ENCODE peak calls at places on chromosomes 7 and 10, in nine cellular contexts. One of them, this sample, is unnamed.

GRCh38 chr7:100793806-100794660 is 33.3 kb downstream of the EPHB4 start:
- DNase-seq in iris pigment epithelial cell: peak
- DNase-seq in endothelial cell of umbilical vein: peak
- DNase-seq in CD4-positive, alpha-beta T cell: no peak
- DNase-seq in fibroblast of the aortic adventitia: no peak
- DNase-seq in mucosa of descending colon: no peak
- DNase-seq in left cardiac atrium: no peak
- DNase-seq in activated naive CD4-positive, alpha-beta T cell treated with anti-CD3 and anti-CD28 coated beads for 36 hours: no peak
- DNase-seq in activated T-cell treated with anti-CD3 and anti-CD28 coated beads, Interleukin-2, amount 50 U/mL, for 72 hours: no peak
- DNase-seq in this sample: no peak

GRCh38 chr10:100184426-100185219 is 1.2 kb downstream of the ERLIN1 start:
- DNase-seq in iris pigment epithelial cell: no peak
- DNase-seq in endothelial cell of umbilical vein: peak
- DNase-seq in CD4-positive, alpha-beta T cell: no peak
- DNase-seq in fibroblast of the aortic adventitia: peak
- DNase-seq in mucosa of descending colon: no peak
- DNase-seq in left cardiac atrium: no peak
- DNase-seq in activated naive CD4-positive, alpha-beta T cell treated with anti-CD3 and anti-CD28 coated beads for 36 hours: peak
- DNase-seq in activated T-cell treated with anti-CD3 and anti-CD28 coated beads, Interleukin-2, amount 50 U/mL, for 72 hours: no peak
- DNase-seq in this sample: peak

GRCh38 chr7:45703911-45704682 is 129.9 kb downstream of the ADCY1 start:
- DNase-seq in iris pigment epithelial cell: no peak
- DNase-seq in endothelial cell of umbilical vein: no peak
- DNase-seq in CD4-positive, alpha-beta T cell: no peak
- DNase-seq in fibroblast of the aortic adventitia: no peak
- DNase-seq in mucosa of descending colon: peak
- DNase-seq in left cardiac atrium: no peak
- DNase-seq in activated naive CD4-positive, alpha-beta T cell treated with anti-CD3 and anti-CD28 coated beads for 36 hours: no peak
- DNase-seq in activated T-cell treated with anti-CD3 and anti-CD28 coated beads, Interleukin-2, amount 50 U/mL, for 72 hours: no peak
- DNase-seq in this sample: no peak

GRCh38 chr10:82529064-82529463 is 654.1 kb downstream of the NRG3 start:
- DNase-seq in iris pigment epithelial cell: no peak
- DNase-seq in endothelial cell of umbilical vein: no peak
- DNase-seq in CD4-positive, alpha-beta T cell: no peak
- DNase-seq in fibroblast of the aortic adventitia: no peak
- DNase-seq in mucosa of descending colon: no peak
- DNase-seq in left cardiac atrium: no peak
- DNase-seq in activated naive CD4-positive, alpha-beta T cell treated with anti-CD3 and anti-CD28 coated beads for 36 hours: no peak
- DNase-seq in activated T-cell treated with anti-CD3 and anti-CD28 coated beads, Interleukin-2, amount 50 U/mL, for 72 hours: no peak
- DNase-seq in this sample: no peak

GRCh38 chr7:134750083-134751062 is 29.1 kb upstream of the CALD1 start:
- DNase-seq in iris pigment epithelial cell: peak
- DNase-seq in endothelial cell of umbilical vein: peak
- DNase-seq in CD4-positive, alpha-beta T cell: peak
- DNase-seq in fibroblast of the aortic adventitia: peak
- DNase-seq in mucosa of descending colon: no peak
- DNase-seq in left cardiac atrium: peak
- DNase-seq in activated naive CD4-positive, alpha-beta T cell treated with anti-CD3 and anti-CD28 coated beads for 36 hours: peak
- DNase-seq in activated T-cell treated with anti-CD3 and anti-CD28 coated beads, Interleukin-2, amount 50 U/mL, for 72 hours: peak
- DNase-seq in this sample: no peak

GRCh38 chr7:66694286-66694685 is 46.2 kb upstream of the RABGEF1 start:
- DNase-seq in iris pigment epithelial cell: no peak
- DNase-seq in endothelial cell of umbilical vein: no peak
- DNase-seq in CD4-positive, alpha-beta T cell: no peak
- DNase-seq in fibroblast of the aortic adventitia: no peak
- DNase-seq in mucosa of descending colon: no peak
- DNase-seq in left cardiac atrium: no peak
- DNase-seq in activated naive CD4-positive, alpha-beta T cell treated with anti-CD3 and anti-CD28 coated beads for 36 hours: no peak
- DNase-seq in activated T-cell treated with anti-CD3 and anti-CD28 coated beads, Interleukin-2, amount 50 U/mL, for 72 hours: no peak
- DNase-seq in this sample: no peak

GRCh38 chr7:9307131-9307530 is 873.7 kb downstream of the NXPH1 start:
- DNase-seq in iris pigment epithelial cell: peak
- DNase-seq in endothelial cell of umbilical vein: no peak
- DNase-seq in CD4-positive, alpha-beta T cell: no peak
- DNase-seq in fibroblast of the aortic adventitia: no peak
- DNase-seq in mucosa of descending colon: no peak
- DNase-seq in left cardiac atrium: no peak
- DNase-seq in activated naive CD4-positive, alpha-beta T cell treated with anti-CD3 and anti-CD28 coated beads for 36 hours: no peak
- DNase-seq in activated T-cell treated with anti-CD3 and anti-CD28 coated beads, Interleukin-2, amount 50 U/mL, for 72 hours: no peak
- DNase-seq in this sample: no peak

GRCh38 chr10:104329754-104330153 is 8.5 kb downstream of the ITPRIP start:
- DNase-seq in iris pigment epithelial cell: peak
- DNase-seq in endothelial cell of umbilical vein: no peak
- DNase-seq in CD4-positive, alpha-beta T cell: no peak
- DNase-seq in fibroblast of the aortic adventitia: peak
- DNase-seq in mucosa of descending colon: no peak
- DNase-seq in left cardiac atrium: no peak
- DNase-seq in activated naive CD4-positive, alpha-beta T cell treated with anti-CD3 and anti-CD28 coated beads for 36 hours: no peak
- DNase-seq in activated T-cell treated with anti-CD3 and anti-CD28 coated beads, Interleukin-2, amount 50 U/mL, for 72 hours: no peak
- DNase-seq in this sample: peak

GRCh38 chr10:86203162-86203905 is 163.3 kb downstream of the GRID1 start:
- DNase-seq in iris pigment epithelial cell: peak
- DNase-seq in endothelial cell of umbilical vein: no peak
- DNase-seq in CD4-positive, alpha-beta T cell: no peak
- DNase-seq in fibroblast of the aortic adventitia: peak
- DNase-seq in mucosa of descending colon: no peak
- DNase-seq in left cardiac atrium: no peak
- DNase-seq in activated naive CD4-positive, alpha-beta T cell treated with anti-CD3 and anti-CD28 coated beads for 36 hours: peak
- DNase-seq in activated T-cell treated with anti-CD3 and anti-CD28 coated beads, Interleukin-2, amount 50 U/mL, for 72 hours: peak
- DNase-seq in this sample: peak

GRCh38 chr7:104982308-104982755 is 31.7 kb upstream of the KMT2E start:
- DNase-seq in iris pigment epithelial cell: no peak
- DNase-seq in endothelial cell of umbilical vein: no peak
- DNase-seq in CD4-positive, alpha-beta T cell: no peak
- DNase-seq in fibroblast of the aortic adventitia: peak
- DNase-seq in mucosa of descending colon: no peak
- DNase-seq in left cardiac atrium: no peak
- DNase-seq in activated naive CD4-positive, alpha-beta T cell treated with anti-CD3 and anti-CD28 coated beads for 36 hours: no peak
- DNase-seq in activated T-cell treated with anti-CD3 and anti-CD28 coated beads, Interleukin-2, amount 50 U/mL, for 72 hours: no peak
- DNase-seq in this sample: no peak

GRCh38 chr7:42574693-42575084 is 337.2 kb downstream of the C7orf25 start:
- DNase-seq in iris pigment epithelial cell: no peak
- DNase-seq in endothelial cell of umbilical vein: no peak
- DNase-seq in CD4-positive, alpha-beta T cell: no peak
- DNase-seq in fibroblast of the aortic adventitia: peak
- DNase-seq in mucosa of descending colon: no peak
- DNase-seq in left cardiac atrium: no peak
- DNase-seq in activated naive CD4-positive, alpha-beta T cell treated with anti-CD3 and anti-CD28 coated beads for 36 hours: no peak
- DNase-seq in activated T-cell treated with anti-CD3 and anti-CD28 coated beads, Interleukin-2, amount 50 U/mL, for 72 hours: no peak
- DNase-seq in this sample: no peak

GRCh38 chr10:24341371-24341770 is 132.4 kb downstream of the KIAA1217 start:
- DNase-seq in iris pigment epithelial cell: no peak
- DNase-seq in endothelial cell of umbilical vein: no peak
- DNase-seq in CD4-positive, alpha-beta T cell: no peak
- DNase-seq in fibroblast of the aortic adventitia: peak
- DNase-seq in mucosa of descending colon: no peak
- DNase-seq in left cardiac atrium: no peak
- DNase-seq in activated naive CD4-positive, alpha-beta T cell treated with anti-CD3 and anti-CD28 coated beads for 36 hours: no peak
- DNase-seq in activated T-cell treated with anti-CD3 and anti-CD28 coated beads, Interleukin-2, amount 50 U/mL, for 72 hours: no peak
- DNase-seq in this sample: no peak

GRCh38 chr10:123993534-123994416 is 99.6 kb downstream of the CHST15 start:
- DNase-seq in iris pigment epithelial cell: no peak
- DNase-seq in endothelial cell of umbilical vein: no peak
- DNase-seq in CD4-positive, alpha-beta T cell: no peak
- DNase-seq in fibroblast of the aortic adventitia: no peak
- DNase-seq in mucosa of descending colon: no peak
- DNase-seq in left cardiac atrium: no peak
- DNase-seq in activated naive CD4-positive, alpha-beta T cell treated with anti-CD3 and anti-CD28 coated beads for 36 hours: no peak
- DNase-seq in activated T-cell treated with anti-CD3 and anti-CD28 coated beads, Interleukin-2, amount 50 U/mL, for 72 hours: no peak
- DNase-seq in this sample: no peak

GRCh38 chr10:60282771-60283353 is 106.8 kb downstream of the ANK3 start:
- DNase-seq in iris pigment epithelial cell: peak
- DNase-seq in endothelial cell of umbilical vein: peak
- DNase-seq in CD4-positive, alpha-beta T cell: no peak
- DNase-seq in fibroblast of the aortic adventitia: peak
- DNase-seq in mucosa of descending colon: no peak
- DNase-seq in left cardiac atrium: no peak
- DNase-seq in activated naive CD4-positive, alpha-beta T cell treated with anti-CD3 and anti-CD28 coated beads for 36 hours: no peak
- DNase-seq in activated T-cell treated with anti-CD3 and anti-CD28 coated beads, Interleukin-2, amount 50 U/mL, for 72 hours: no peak
- DNase-seq in this sample: no peak

GRCh38 chr7:151381083-151381332 is 28.8 kb downstream of the WDR86 start:
- DNase-seq in iris pigment epithelial cell: no peak
- DNase-seq in endothelial cell of umbilical vein: no peak
- DNase-seq in CD4-positive, alpha-beta T cell: no peak
- DNase-seq in fibroblast of the aortic adventitia: no peak
- DNase-seq in mucosa of descending colon: no peak
- DNase-seq in left cardiac atrium: no peak
- DNase-seq in activated naive CD4-positive, alpha-beta T cell treated with anti-CD3 and anti-CD28 coated beads for 36 hours: no peak
- DNase-seq in activated T-cell treated with anti-CD3 and anti-CD28 coated beads, Interleukin-2, amount 50 U/mL, for 72 hours: no peak
- DNase-seq in this sample: no peak

GRCh38 chr10:44051584-44052385 is 333.1 kb downstream of the CXCL12 start:
- DNase-seq in iris pigment epithelial cell: peak
- DNase-seq in endothelial cell of umbilical vein: no peak
- DNase-seq in CD4-positive, alpha-beta T cell: no peak
- DNase-seq in fibroblast of the aortic adventitia: peak
- DNase-seq in mucosa of descending colon: no peak
- DNase-seq in left cardiac atrium: no peak
- DNase-seq in activated naive CD4-positive, alpha-beta T cell treated with anti-CD3 and anti-CD28 coated beads for 36 hours: no peak
- DNase-seq in activated T-cell treated with anti-CD3 and anti-CD28 coated beads, Interleukin-2, amount 50 U/mL, for 72 hours: no peak
- DNase-seq in this sample: peak

GRCh38 chr7:2042650-2043049 is 190.1 kb downstream of the MAD1L1 start:
- DNase-seq in iris pigment epithelial cell: no peak
- DNase-seq in endothelial cell of umbilical vein: no peak
- DNase-seq in CD4-positive, alpha-beta T cell: no peak
- DNase-seq in fibroblast of the aortic adventitia: no peak
- DNase-seq in mucosa of descending colon: peak
- DNase-seq in left cardiac atrium: no peak
- DNase-seq in activated naive CD4-positive, alpha-beta T cell treated with anti-CD3 and anti-CD28 coated beads for 36 hours: no peak
- DNase-seq in activated T-cell treated with anti-CD3 and anti-CD28 coated beads, Interleukin-2, amount 50 U/mL, for 72 hours: no peak
- DNase-seq in this sample: no peak

GRCh38 chr10:74947781-74948401 is 121.5 kb downstream of the KAT6B start:
- DNase-seq in iris pigment epithelial cell: no peak
- DNase-seq in endothelial cell of umbilical vein: no peak
- DNase-seq in CD4-positive, alpha-beta T cell: no peak
- DNase-seq in fibroblast of the aortic adventitia: no peak
- DNase-seq in mucosa of descending colon: no peak
- DNase-seq in left cardiac atrium: no peak
- DNase-seq in activated naive CD4-positive, alpha-beta T cell treated with anti-CD3 and anti-CD28 coated beads for 36 hours: no peak
- DNase-seq in activated T-cell treated with anti-CD3 and anti-CD28 coated beads, Interleukin-2, amount 50 U/mL, for 72 hours: no peak
- DNase-seq in this sample: no peak

GRCh38 chr7:24318326-24318725 is 34.3 kb downstream of the NPY start:
- DNase-seq in iris pigment epithelial cell: no peak
- DNase-seq in endothelial cell of umbilical vein: no peak
- DNase-seq in CD4-positive, alpha-beta T cell: no peak
- DNase-seq in fibroblast of the aortic adventitia: no peak
- DNase-seq in mucosa of descending colon: no peak
- DNase-seq in left cardiac atrium: no peak
- DNase-seq in activated naive CD4-positive, alpha-beta T cell treated with anti-CD3 and anti-CD28 coated beads for 36 hours: peak
- DNase-seq in activated T-cell treated with anti-CD3 and anti-CD28 coated beads, Interleukin-2, amount 50 U/mL, for 72 hours: no peak
- DNase-seq in this sample: no peak

GRCh38 chr7:158650821-158651225 is 53.8 kb downstream of the NCAPG2 start:
- DNase-seq in iris pigment epithelial cell: peak
- DNase-seq in endothelial cell of umbilical vein: no peak
- DNase-seq in CD4-positive, alpha-beta T cell: no peak
- DNase-seq in fibroblast of the aortic adventitia: peak
- DNase-seq in mucosa of descending colon: no peak
- DNase-seq in left cardiac atrium: no peak
- DNase-seq in activated naive CD4-positive, alpha-beta T cell treated with anti-CD3 and anti-CD28 coated beads for 36 hours: no peak
- DNase-seq in activated T-cell treated with anti-CD3 and anti-CD28 coated beads, Interleukin-2, amount 50 U/mL, for 72 hours: peak
- DNase-seq in this sample: no peak

GRCh38 chr10:79298403-79299244 is 48.6 kb upstream of the PPIF start:
- DNase-seq in iris pigment epithelial cell: peak
- DNase-seq in endothelial cell of umbilical vein: peak
- DNase-seq in CD4-positive, alpha-beta T cell: no peak
- DNase-seq in fibroblast of the aortic adventitia: peak
- DNase-seq in mucosa of descending colon: peak
- DNase-seq in left cardiac atrium: peak
- DNase-seq in activated naive CD4-positive, alpha-beta T cell treated with anti-CD3 and anti-CD28 coated beads for 36 hours: peak
- DNase-seq in activated T-cell treated with anti-CD3 and anti-CD28 coated beads, Interleukin-2, amount 50 U/mL, for 72 hours: peak
- DNase-seq in this sample: no peak

GRCh38 chr10:113958631-113959382 is 84.9 kb upstream of the ADRB1 start:
- DNase-seq in iris pigment epithelial cell: peak
- DNase-seq in endothelial cell of umbilical vein: peak
- DNase-seq in CD4-positive, alpha-beta T cell: no peak
- DNase-seq in fibroblast of the aortic adventitia: peak
- DNase-seq in mucosa of descending colon: peak
- DNase-seq in left cardiac atrium: peak
- DNase-seq in activated naive CD4-positive, alpha-beta T cell treated with anti-CD3 and anti-CD28 coated beads for 36 hours: peak
- DNase-seq in activated T-cell treated with anti-CD3 and anti-CD28 coated beads, Interleukin-2, amount 50 U/mL, for 72 hours: peak
- DNase-seq in this sample: no peak

GRCh38 chr7:72709909-72710308 is 118.1 kb downstream of the TYW1B start:
- DNase-seq in iris pigment epithelial cell: no peak
- DNase-seq in endothelial cell of umbilical vein: no peak
- DNase-seq in CD4-positive, alpha-beta T cell: no peak
- DNase-seq in fibroblast of the aortic adventitia: no peak
- DNase-seq in mucosa of descending colon: no peak
- DNase-seq in left cardiac atrium: no peak
- DNase-seq in activated naive CD4-positive, alpha-beta T cell treated with anti-CD3 and anti-CD28 coated beads for 36 hours: no peak
- DNase-seq in activated T-cell treated with anti-CD3 and anti-CD28 coated beads, Interleukin-2, amount 50 U/mL, for 72 hours: no peak
- DNase-seq in this sample: no peak

GRCh38 chr7:136062625-136063336 is 85.6 kb upstream of the MTPN start:
- DNase-seq in iris pigment epithelial cell: no peak
- DNase-seq in endothelial cell of umbilical vein: no peak
- DNase-seq in CD4-positive, alpha-beta T cell: no peak
- DNase-seq in fibroblast of the aortic adventitia: no peak
- DNase-seq in mucosa of descending colon: no peak
- DNase-seq in left cardiac atrium: no peak
- DNase-seq in activated naive CD4-positive, alpha-beta T cell treated with anti-CD3 and anti-CD28 coated beads for 36 hours: no peak
- DNase-seq in activated T-cell treated with anti-CD3 and anti-CD28 coated beads, Interleukin-2, amount 50 U/mL, for 72 hours: no peak
- DNase-seq in this sample: peak

GRCh38 chr10:10330481-10330880 is 687.2 kb upstream of the CELF2 start:
- DNase-seq in iris pigment epithelial cell: peak
- DNase-seq in endothelial cell of umbilical vein: no peak
- DNase-seq in CD4-positive, alpha-beta T cell: no peak
- DNase-seq in fibroblast of the aortic adventitia: no peak
- DNase-seq in mucosa of descending colon: no peak
- DNase-seq in left cardiac atrium: no peak
- DNase-seq in activated naive CD4-positive, alpha-beta T cell treated with anti-CD3 and anti-CD28 coated beads for 36 hours: no peak
- DNase-seq in activated T-cell treated with anti-CD3 and anti-CD28 coated beads, Interleukin-2, amount 50 U/mL, for 72 hours: no peak
- DNase-seq in this sample: no peak

GRCh38 chr10:98338896-98339295 is 70.9 kb upstream of the LOXL4 start:
- DNase-seq in iris pigment epithelial cell: no peak
- DNase-seq in endothelial cell of umbilical vein: no peak
- DNase-seq in CD4-positive, alpha-beta T cell: no peak
- DNase-seq in fibroblast of the aortic adventitia: peak
- DNase-seq in mucosa of descending colon: no peak
- DNase-seq in left cardiac atrium: no peak
- DNase-seq in activated naive CD4-positive, alpha-beta T cell treated with anti-CD3 and anti-CD28 coated beads for 36 hours: no peak
- DNase-seq in activated T-cell treated with anti-CD3 and anti-CD28 coated beads, Interleukin-2, amount 50 U/mL, for 72 hours: no peak
- DNase-seq in this sample: no peak

GRCh38 chr10:132471125-132471451 is 66.5 kb upstream of the INPP5A start:
- DNase-seq in iris pigment epithelial cell: no peak
- DNase-seq in endothelial cell of umbilical vein: no peak
- DNase-seq in CD4-positive, alpha-beta T cell: no peak
- DNase-seq in fibroblast of the aortic adventitia: no peak
- DNase-seq in mucosa of descending colon: no peak
- DNase-seq in left cardiac atrium: peak
- DNase-seq in activated naive CD4-positive, alpha-beta T cell treated with anti-CD3 and anti-CD28 coated beads for 36 hours: no peak
- DNase-seq in activated T-cell treated with anti-CD3 and anti-CD28 coated beads, Interleukin-2, amount 50 U/mL, for 72 hours: no peak
- DNase-seq in this sample: no peak

GRCh38 chr7:147079083-147079482 is 962.5 kb downstream of the CNTNAP2 start:
- DNase-seq in iris pigment epithelial cell: no peak
- DNase-seq in endothelial cell of umbilical vein: no peak
- DNase-seq in CD4-positive, alpha-beta T cell: no peak
- DNase-seq in fibroblast of the aortic adventitia: no peak
- DNase-seq in mucosa of descending colon: no peak
- DNase-seq in left cardiac atrium: no peak
- DNase-seq in activated naive CD4-positive, alpha-beta T cell treated with anti-CD3 and anti-CD28 coated beads for 36 hours: no peak
- DNase-seq in activated T-cell treated with anti-CD3 and anti-CD28 coated beads, Interleukin-2, amount 50 U/mL, for 72 hours: no peak
- DNase-seq in this sample: no peak

GRCh38 chr10:37588299-37588698 is 269.1 kb downstream of the ZNF248 start:
- DNase-seq in iris pigment epithelial cell: no peak
- DNase-seq in endothelial cell of umbilical vein: no peak
- DNase-seq in CD4-positive, alpha-beta T cell: no peak
- DNase-seq in fibroblast of the aortic adventitia: no peak
- DNase-seq in mucosa of descending colon: no peak
- DNase-seq in left cardiac atrium: no peak
- DNase-seq in activated naive CD4-positive, alpha-beta T cell treated with anti-CD3 and anti-CD28 coated beads for 36 hours: no peak
- DNase-seq in activated T-cell treated with anti-CD3 and anti-CD28 coated beads, Interleukin-2, amount 50 U/mL, for 72 hours: no peak
- DNase-seq in this sample: no peak

GRCh38 chr7:83996879-83997278 is 197.7 kb downstream of the SEMA3A start:
- DNase-seq in iris pigment epithelial cell: peak
- DNase-seq in endothelial cell of umbilical vein: no peak
- DNase-seq in CD4-positive, alpha-beta T cell: no peak
- DNase-seq in fibroblast of the aortic adventitia: no peak
- DNase-seq in mucosa of descending colon: no peak
- DNase-seq in left cardiac atrium: no peak
- DNase-seq in activated naive CD4-positive, alpha-beta T cell treated with anti-CD3 and anti-CD28 coated beads for 36 hours: no peak
- DNase-seq in activated T-cell treated with anti-CD3 and anti-CD28 coated beads, Interleukin-2, amount 50 U/mL, for 72 hours: no peak
- DNase-seq in this sample: no peak

GRCh38 chr10:91587710-91588638 is 44.9 kb downstream of the PPP1R3C start:
- DNase-seq in iris pigment epithelial cell: peak
- DNase-seq in endothelial cell of umbilical vein: peak
- DNase-seq in CD4-positive, alpha-beta T cell: no peak
- DNase-seq in fibroblast of the aortic adventitia: peak
- DNase-seq in mucosa of descending colon: no peak
- DNase-seq in left cardiac atrium: peak
- DNase-seq in activated naive CD4-positive, alpha-beta T cell treated with anti-CD3 and anti-CD28 coated beads for 36 hours: no peak
- DNase-seq in activated T-cell treated with anti-CD3 and anti-CD28 coated beads, Interleukin-2, amount 50 U/mL, for 72 hours: no peak
- DNase-seq in this sample: no peak